ENCODE peak calls at places on chromosomes 2 and 18, in nine cellular contexts. X is RKO; G is stimulated activated CD4-positive, alpha-beta T cell treated with anti-CD3 and anti-CD28 coated beads, Interleukin-1b, Interleukin-23, amount 100 ng/mL, for 48 hours; W is C1 segment of cervical spinal cord; T is T1000; V is ACHN; U is kidney glomerular epithelial cell; K is DMS79 treated with DMSO at 0.1 percent for 48 hours; P is activated CD8-positive, alpha-beta memory T cell treated with anti-CD3 and anti-CD28 coated beads, Interleukin-2, amount 50 U/mL, for 48 hours. Q is an unnamed sample.

GRCh38 chr2:140307532-140307931 is 1527.3 kb upstream of the NXPH2 start:
- DNase-seq in X (no peak), G (no peak), W (no peak), T (no peak), V (no peak), U (no peak), K (no peak), P (no peak), Q (no peak)

GRCh38 chr2:97726311-97727064 is 13.1 kb downstream of the ZAP70 start:
- DNase-seq in X (no peak), G (no peak), W (no peak), T (no peak), V (no peak), U (no peak), K (no peak), P (no peak), Q (no peak)

GRCh38 chr2:95275601-95276243 is 1.5 kb downstream of the PROM2 start:
- DNase-seq in X (no peak), G (no peak), W (no peak), T (no peak), V (no peak), U (no peak), K (no peak), P (no peak), Q (no peak)

GRCh38 chr2:54581326-54582039 is 125.4 kb downstream of the SPTBN1 start:
- DNase-seq in X (no peak), G (no peak), W (no peak), T (no peak), V (no peak), U (no peak), K (peak), P (no peak), Q (no peak)

GRCh38 chr18:37985126-37985525 is 419.5 kb upstream of the CELF4 start:
- DNase-seq in X (no peak), G (no peak), W (no peak), T (no peak), V (no peak), U (no peak), K (no peak), P (no peak), Q (no peak)

GRCh38 chr2:47819834-47820233 is 36.9 kb downstream of the MSH6 start:
- DNase-seq in X (peak), G (no peak), W (no peak), T (no peak), V (no peak), U (no peak), K (no peak), P (no peak), Q (no peak)

GRCh38 chr18:72867721-72868665 is at the start of gene NETO1:
- DNase-seq in X (no peak), G (no peak), W (no peak), T (peak), V (no peak), U (peak), K (no peak), P (peak), Q (no peak)

GRCh38 chr2:20578895-20579825 is 71.7 kb downstream of the HS1BP3 start:
- DNase-seq in X (peak), G (no peak), W (peak), T (peak), V (peak), U (peak), K (no peak), P (no peak), Q (no peak)

GRCh38 chr2:127810156-127810636 is 775 bp downstream of the WDR33 start:
- DNase-seq in X (peak), G (no peak), W (no peak), T (no peak), V (peak), U (no peak), K (peak), P (no peak), Q (no peak)

GRCh38 chr2:182866095-182866460 is 359 bp downstream of the FRZB start:
- DNase-seq in X (no peak), G (no peak), W (no peak), T (no peak), V (no peak), U (no peak), K (peak), P (peak), Q (no peak)

GRCh38 chr18:2625217-2625616 is 30.3 kb upstream of the SMCHD1 start:
- DNase-seq in X (no peak), G (no peak), W (no peak), T (no peak), V (no peak), U (no peak), K (no peak), P (no peak), Q (no peak)

GRCh38 chr18:77208969-77209368 is 40.7 kb upstream of the GALR1 start:
- DNase-seq in X (no peak), G (no peak), W (no peak), T (no peak), V (peak), U (peak), K (no peak), P (peak), Q (no peak)